ENCODE peak calls at places on chromosomes 1 and 21, in nine cellular contexts. Y is kidney glomerular epithelial cell; M is pancreas; F is GM06990; N is stimulated activated CD4-positive, alpha-beta T cell treated with anti-CD3 and anti-CD28 coated beads, Interleukin-12 subunit alpha, Interleukin-12 subunit beta, amount 100 ng/mL, for 48 hours; E is activated CD8-positive, alpha-beta memory T cell treated with anti-CD3 and anti-CD28 coated beads, Interleukin-2, amount 50 U/mL, for 48 hours; L is GM13976; I is AG09319; W is thoracic aorta. D is an unnamed sample.

GRCh38 chr1:65459397-65459768 is 38.9 kb downstream of the LEPR start:
- DNase-seq in L (peak; percentile 50), E (no peak), F (no peak), M (no peak), I (no peak), Y (peak; percentile 37), W (no peak), N (no peak), D (peak; percentile 44)

GRCh38 chr1:78369546-78369945 is 121.2 kb upstream of the PTGFR start:
- DNase-seq in I (no peak), N (no peak), M (no peak), E (no peak), Y (no peak), W (no peak), L (no peak), F (no peak), D (peak; percentile 22)

GRCh38 chr1:230702934-230703678 is 10.8 kb downstream of the AGT start:
- DNase-seq in Y (no peak), I (no peak), F (no peak), E (no peak), M (no peak), N (no peak), L (no peak), W (no peak), D (no peak)

GRCh38 chr21:34795152-34796141 is 126.7 kb downstream of the CLIC6 start:
- DNase-seq in F (no peak), W (no peak), Y (peak; percentile 58), N (no peak), I (no peak), M (peak; percentile 22), E (no peak), L (no peak), D (peak; percentile 68)

GRCh38 chr21:46322351-46323226 is 1.1 kb downstream of the C21orf58 start:
- DNase-seq in F (no peak), Y (no peak), M (no peak), L (no peak), N (peak; percentile 14), W (no peak), I (no peak), E (peak; percentile 72), D (peak; percentile 38)

GRCh38 chr1:32266926-32267645 is 16.0 kb downstream of the LCK start:
- DNase-seq in I (no peak), L (no peak), W (no peak), N (no peak), E (no peak), F (no peak), M (no peak), Y (peak; percentile 14), D (peak; percentile 74)

GRCh38 chr1:9426291-9426711 is 113.0 kb upstream of the SLC25A33 start:
- DNase-seq in M (no peak), E (peak; percentile 80), Y (no peak), L (peak; percentile 83), N (peak; percentile 60), I (no peak), F (peak; percentile 91), W (no peak), D (no peak)

GRCh38 chr1:234197839-234198238 is 175.4 kb upstream of the COA6 start:
- DNase-seq in W (no peak), F (no peak), N (no peak), Y (no peak), L (no peak), M (no peak), I (no peak), E (no peak), D (no peak)

GRCh38 chr1:214384373-214385079 is 103.6 kb downstream of the SMYD2 start:
- DNase-seq in L (no peak), M (no peak), E (no peak), I (no peak), Y (no peak), N (no peak), F (no peak), W (no peak), D (no peak)

GRCh38 chr1:12775443-12775842 is 1.9 kb downstream of the PRAMEF12 start:
- DNase-seq in L (no peak), E (no peak), N (no peak), F (no peak), Y (no peak), I (no peak), W (no peak), M (no peak), D (no peak)

GRCh38 chr1:67801903-67802302 is 31.4 kb downstream of the GNG12 start:
- DNase-seq in F (no peak), M (no peak), E (no peak), L (no peak), Y (peak; percentile 95), N (no peak), I (no peak), W (no peak), D (no peak)

GRCh38 chr1:116309090-116309870 is 63.8 kb upstream of the ATP1A1 start:
- DNase-seq in F (no peak), E (no peak), W (no peak), I (no peak), N (no peak), L (no peak), M (no peak), Y (no peak), D (no peak)

GRCh38 chr1:78667939-78668338 is 18.3 kb downstream of the IFI44 start:
- DNase-seq in E (no peak), M (no peak), L (no peak), I (peak; percentile 19), Y (no peak), N (no peak), W (no peak), F (no peak), D (no peak)

GRCh38 chr1:23964235-23964668 is 4.6 kb downstream of the PNRC2 start:
- DNase-seq in L (no peak), N (no peak), I (no peak), W (no peak), Y (no peak), F (no peak), E (no peak), M (no peak), D (peak; percentile 21)

GRCh38 chr1:184157396-184157747 is 105.8 kb downstream of the TSEN15 start:
- DNase-seq in W (no peak), N (no peak), E (no peak), Y (no peak), M (no peak), L (no peak), I (no peak), F (no peak), D (no peak)

GRCh38 chr1:220528679-220529529 is 968 bp downstream of the MARK1 start:
- DNase-seq in W (no peak), L (peak; percentile 23), E (no peak), I (no peak), N (no peak), F (peak; percentile 15), M (no peak), Y (no peak), D (no peak)

GRCh38 chr1:25182629-25183028 is 49.7 kb downstream of the SYF2 start:
- DNase-seq in E (no peak), Y (no peak), L (no peak), N (no peak), I (no peak), M (no peak), W (no peak), F (no peak), D (no peak)

GRCh38 chr1:64878931-64879710 is 87.2 kb downstream of the JAK1 start:
- DNase-seq in N (no peak), L (no peak), I (no peak), Y (no peak), E (no peak), F (no peak), M (no peak), W (no peak), D (no peak)

GRCh38 chr1:197841828-197842573 is 60.4 kb upstream of the C1orf53 start:
- DNase-seq in Y (peak; percentile 90), L (no peak), E (no peak), N (no peak), F (no peak), W (no peak), I (no peak), M (no peak), D (peak; percentile 24)

GRCh38 chr1:56551691-56552090 is 27.7 kb downstream of the PLPP3 start:
- DNase-seq in L (no peak), N (no peak), W (no peak), Y (no peak), I (no peak), M (no peak), E (no peak), F (no peak), D (no peak)

GRCh38 chr21:35410656-35411055 is 361.6 kb upstream of the RUNX1 start:
- DNase-seq in F (no peak), M (no peak), L (no peak), Y (no peak), E (no peak), W (no peak), I (no peak), N (no peak), D (no peak)

GRCh38 chr1:81554108-81554507 is 246.6 kb upstream of the ADGRL2 start:
- DNase-seq in E (no peak), I (no peak), N (no peak), F (no peak), L (no peak), Y (no peak), W (no peak), M (no peak), D (no peak)

GRCh38 chr1:180053594-180054567 is 99.3 kb downstream of the CEP350 start:
- DNase-seq in E (no peak), W (no peak), I (no peak), L (no peak), Y (no peak), N (no peak), M (no peak), F (no peak), D (no peak)

GRCh38 chr1:82950606-82951200 is 1048.2 kb downstream of the TTLL7 start:
- DNase-seq in W (no peak), N (no peak), Y (no peak), I (no peak), E (no peak), M (no peak), F (no peak), L (no peak), D (no peak)

GRCh38 chr21:45169682-45170081 is 95.3 kb downstream of the ADARB1 start:
- DNase-seq in I (no peak), N (no peak), F (no peak), Y (no peak), M (no peak), W (no peak), L (no peak), E (no peak), D (no peak)

GRCh38 chr1:7042322-7043231 is 257.3 kb downstream of the CAMTA1 start:
- DNase-seq in M (no peak), F (peak; percentile 14), L (peak; percentile 79), Y (peak; percentile 40), E (no peak), I (no peak), N (no peak), W (no peak), D (peak; percentile 45)

GRCh38 chr1:94927405-94928175 is 680 bp upstream of the CNN3 start:
- DNase-seq in I (no peak), M (peak; percentile 49), N (no peak), E (peak; percentile 55), L (no peak), Y (peak; percentile 37), F (no peak), W (no peak), D (peak; percentile 65)

GRCh38 chr1:169305356-169305755 is 62.2 kb downstream of the NME7 start:
- DNase-seq in I (no peak), Y (no peak), N (no peak), W (no peak), M (no peak), E (no peak), F (no peak), L (no peak), D (no peak)

GRCh38 chr1:223712856-223713494 is 636 bp downstream of the CAPN2 start:
- DNase-seq in Y (no peak), M (peak; percentile 27), E (peak; percentile 74), W (no peak), L (peak; percentile 46), I (no peak), F (no peak), N (no peak), D (no peak)

GRCh38 chr1:54583868-54584267 is 35.8 kb downstream of the ACOT11 start:
- DNase-seq in L (no peak), I (no peak), W (no peak), F (no peak), Y (no peak), E (no peak), M (no peak), N (no peak), D (no peak)

GRCh38 chr1:32291145-32291707 is 657 bp upstream of the HDAC1 start:
- DNase-seq in I (no peak), E (no peak), N (no peak), M (no peak), W (no peak), Y (no peak), L (no peak), F (no peak), D (peak; percentile 44)